ENCODE peak calls at places on chromosomes 6 and 20, in six cellular contexts. One of them, this sample, is unnamed.

GRCh38 chr6:5550631-5551030 is 289.3 kb downstream of the FARS2 start:
- DNase-seq in stimulated activated CD8-positive, alpha-beta memory T cell treated with anti-CD3 and anti-CD28 coated beads, Interleukin-15, amount 100 ng/mL, for 1 hour: no peak
- DNase-seq in MG63: no peak
- DNase-seq in endothelial cell: no peak
- DNase-seq in NCI-H446: no peak
- DNase-seq in psoas muscle: no peak
- DNase-seq in this sample: peak

GRCh38 chr20:21559305-21559704 is 45.4 kb upstream of the NKX2-2 start:
- DNase-seq in psoas muscle: no peak
- DNase-seq in stimulated activated CD8-positive, alpha-beta memory T cell treated with anti-CD3 and anti-CD28 coated beads, Interleukin-15, amount 100 ng/mL, for 1 hour: no peak
- DNase-seq in MG63: no peak
- DNase-seq in NCI-H446: no peak
- DNase-seq in endothelial cell: no peak
- DNase-seq in this sample: no peak

GRCh38 chr20:25050082-25050481 is 7.9 kb downstream of the ACSS1 start:
- DNase-seq in endothelial cell: no peak
- DNase-seq in NCI-H446: no peak
- DNase-seq in psoas muscle: no peak
- DNase-seq in MG63: no peak
- DNase-seq in stimulated activated CD8-positive, alpha-beta memory T cell treated with anti-CD3 and anti-CD28 coated beads, Interleukin-15, amount 100 ng/mL, for 1 hour: no peak
- DNase-seq in this sample: no peak

GRCh38 chr6:34005845-34006644 is 139.8 kb downstream of the GRM4 start:
- DNase-seq in stimulated activated CD8-positive, alpha-beta memory T cell treated with anti-CD3 and anti-CD28 coated beads, Interleukin-15, amount 100 ng/mL, for 1 hour: no peak
- DNase-seq in endothelial cell: no peak
- DNase-seq in NCI-H446: no peak
- DNase-seq in psoas muscle: no peak
- DNase-seq in MG63: no peak
- DNase-seq in this sample: no peak

GRCh38 chr6:163183791-163184190 is 230.7 kb upstream of the QKI start:
- DNase-seq in psoas muscle: no peak
- DNase-seq in stimulated activated CD8-positive, alpha-beta memory T cell treated with anti-CD3 and anti-CD28 coated beads, Interleukin-15, amount 100 ng/mL, for 1 hour: no peak
- DNase-seq in NCI-H446: no peak
- DNase-seq in MG63: no peak
- DNase-seq in endothelial cell: no peak
- DNase-seq in this sample: no peak

GRCh38 chr6:17971128-17972073 is 16.0 kb downstream of the KIF13A start:
- DNase-seq in MG63: peak
- DNase-seq in stimulated activated CD8-positive, alpha-beta memory T cell treated with anti-CD3 and anti-CD28 coated beads, Interleukin-15, amount 100 ng/mL, for 1 hour: no peak
- DNase-seq in psoas muscle: no peak
- DNase-seq in NCI-H446: peak
- DNase-seq in endothelial cell: no peak
- DNase-seq in this sample: peak

GRCh38 chr6:35238843-35239289 is 20.7 kb upstream of the ZNF76 start:
- DNase-seq in MG63: no peak
- DNase-seq in endothelial cell: no peak
- DNase-seq in stimulated activated CD8-positive, alpha-beta memory T cell treated with anti-CD3 and anti-CD28 coated beads, Interleukin-15, amount 100 ng/mL, for 1 hour: no peak
- DNase-seq in NCI-H446: no peak
- DNase-seq in psoas muscle: no peak
- DNase-seq in this sample: no peak

GRCh38 chr6:165049362-165049761 is 260.0 kb downstream of the C6orf118 start:
- DNase-seq in MG63: peak
- DNase-seq in stimulated activated CD8-positive, alpha-beta memory T cell treated with anti-CD3 and anti-CD28 coated beads, Interleukin-15, amount 100 ng/mL, for 1 hour: no peak
- DNase-seq in endothelial cell: peak
- DNase-seq in NCI-H446: peak
- DNase-seq in psoas muscle: no peak
- DNase-seq in this sample: peak

GRCh38 chr6:24448828-24449525 is 40.4 kb downstream of the GPLD1 start:
- DNase-seq in stimulated activated CD8-positive, alpha-beta memory T cell treated with anti-CD3 and anti-CD28 coated beads, Interleukin-15, amount 100 ng/mL, for 1 hour: no peak
- DNase-seq in psoas muscle: no peak
- DNase-seq in NCI-H446: no peak
- DNase-seq in MG63: no peak
- DNase-seq in endothelial cell: no peak
- DNase-seq in this sample: no peak

GRCh38 chr6:45049188-45049843 is 278.8 kb upstream of the RUNX2 start:
- DNase-seq in endothelial cell: no peak
- DNase-seq in MG63: no peak
- DNase-seq in psoas muscle: no peak
- DNase-seq in stimulated activated CD8-positive, alpha-beta memory T cell treated with anti-CD3 and anti-CD28 coated beads, Interleukin-15, amount 100 ng/mL, for 1 hour: no peak
- DNase-seq in NCI-H446: no peak
- DNase-seq in this sample: peak

GRCh38 chr20:16637814-16638213 is 64.6 kb upstream of the KIF16B start:
- DNase-seq in endothelial cell: no peak
- DNase-seq in stimulated activated CD8-positive, alpha-beta memory T cell treated with anti-CD3 and anti-CD28 coated beads, Interleukin-15, amount 100 ng/mL, for 1 hour: no peak
- DNase-seq in MG63: no peak
- DNase-seq in psoas muscle: no peak
- DNase-seq in NCI-H446: no peak
- DNase-seq in this sample: no peak

GRCh38 chr20:59576216-59576953 is 28.0 kb upstream of the PHACTR3 start:
- DNase-seq in stimulated activated CD8-positive, alpha-beta memory T cell treated with anti-CD3 and anti-CD28 coated beads, Interleukin-15, amount 100 ng/mL, for 1 hour: no peak
- DNase-seq in endothelial cell: no peak
- DNase-seq in psoas muscle: no peak
- DNase-seq in NCI-H446: peak
- DNase-seq in MG63: no peak
- DNase-seq in this sample: no peak

GRCh38 chr20:1345030-1345755 is 16.3 kb upstream of the SDCBP2 start:
- DNase-seq in NCI-H446: no peak
- DNase-seq in endothelial cell: no peak
- DNase-seq in stimulated activated CD8-positive, alpha-beta memory T cell treated with anti-CD3 and anti-CD28 coated beads, Interleukin-15, amount 100 ng/mL, for 1 hour: no peak
- DNase-seq in psoas muscle: no peak
- DNase-seq in MG63: no peak
- DNase-seq in this sample: no peak

GRCh38 chr20:24499472-24499871 is 30.0 kb downstream of the SYNDIG1 start:
- DNase-seq in stimulated activated CD8-positive, alpha-beta memory T cell treated with anti-CD3 and anti-CD28 coated beads, Interleukin-15, amount 100 ng/mL, for 1 hour: no peak
- DNase-seq in NCI-H446: no peak
- DNase-seq in MG63: no peak
- DNase-seq in endothelial cell: no peak
- DNase-seq in psoas muscle: no peak
- DNase-seq in this sample: no peak